ENCODE peak calls at places on chromosomes 6 and 20, in eight cellular contexts. A is lower lobe of right lung, W is fibroblast of mammary gland, C is fibroblast of lung, Z is ascending aorta, R is cardiac fibroblast, S is BE2C, U is GM13977. Q is an unnamed sample.

GRCh38 chr6:165833355-165833754 is 170.3 kb upstream of the PDE10A start:
- DNase-seq in A (no peak), Z (no peak), S (no peak), U (no peak), R (no peak), C (no peak), W (no peak), Q (no peak)

GRCh38 chr6:37779902-37780628 is 39.5 kb upstream of the ZFAND3 start:
- DNase-seq in Z (no peak), S (peak; percentile 71), A (no peak), U (no peak), W (no peak), C (no peak), R (no peak), Q (no peak)

GRCh38 chr6:13953061-13953705 is 28.4 kb downstream of the RNF182 start:
- DNase-seq in W (no peak), Z (no peak), U (no peak), A (no peak), R (peak; percentile 34), S (no peak), C (peak; percentile 2), Q (peak; percentile 16)

GRCh38 chr20:11810316-11811130 is 107.2 kb upstream of the BTBD3 start:
- DNase-seq in A (no peak), U (no peak), W (peak; percentile 79), C (peak; percentile 36), Z (no peak), R (peak; percentile 74), S (no peak), Q (no peak)

GRCh38 chr6:104958178-104958520 is 1.2 kb downstream of the LIN28B start:
- DNase-seq in Z (no peak), S (no peak), C (no peak), W (no peak), A (no peak), R (no peak), U (no peak), Q (no peak)

GRCh38 chr20:13102689-13103088 is 93.9 kb downstream of the SPTLC3 start:
- DNase-seq in Z (no peak), W (no peak), U (no peak), S (no peak), R (no peak), A (no peak), C (no peak), Q (no peak)

GRCh38 chr6:101401792-101402617 is 8.5 kb downstream of the GRIK2 start:
- DNase-seq in C (no peak), Z (no peak), R (no peak), U (no peak), W (no peak), S (peak; percentile 97), A (no peak), Q (no peak)

GRCh38 chr6:27684264-27685211 is 211.6 kb upstream of the ZNF184 start:
- DNase-seq in U (peak; percentile 61), S (peak; percentile 80), R (peak; percentile 94), W (peak; percentile 90), Z (no peak), A (no peak), C (peak; percentile 67), Q (peak; percentile 62)

GRCh38 chr6:17972074-17972966 is 15.1 kb downstream of the KIF13A start:
- DNase-seq in S (no peak), U (no peak), A (no peak), R (no peak), Z (no peak), C (no peak), W (no peak), Q (no peak)

GRCh38 chr20:38229376-38230252 is 30.9 kb downstream of the KIAA1755 start:
- DNase-seq in A (no peak), R (peak; percentile 60), Z (no peak), C (peak; percentile 50), S (no peak), U (peak; percentile 61), W (peak; percentile 46), Q (no peak)

GRCh38 chr20:4067600-4068261 is 52.4 kb upstream of the RNF24 start:
- DNase-seq in Z (no peak), R (peak; percentile 91), S (no peak), A (no peak), W (peak; percentile 94), C (peak; percentile 75), U (no peak), Q (no peak)

GRCh38 chr20:47574616-47575401 is 73.1 kb downstream of the NCOA3 start:
- DNase-seq in Z (no peak), W (peak; percentile 45), A (no peak), U (no peak), S (peak; percentile 73), R (peak; percentile 34), C (peak; percentile 50), Q (no peak)

GRCh38 chr6:78513856-78514255 is 353.5 kb upstream of the IRAK1BP1 start:
- DNase-seq in U (peak; percentile 2), W (no peak), A (no peak), C (no peak), S (peak; percentile 39), Z (no peak), R (peak; percentile 38), Q (no peak)

GRCh38 chr6:87164004-87164403 is 8.6 kb downstream of the ZNF292 start:
- DNase-seq in R (no peak), W (peak; percentile 7), A (no peak), S (no peak), Z (no peak), U (no peak), C (peak; percentile 23), Q (no peak)

GRCh38 chr6:8549381-8549780 is 114.0 kb upstream of the SLC35B3 start:
- DNase-seq in S (no peak), U (no peak), W (no peak), C (no peak), Z (no peak), A (no peak), R (no peak), Q (no peak)

GRCh38 chr6:137767931-137768690 is 98.9 kb upstream of the TNFAIP3 start:
- DNase-seq in C (peak; percentile 62), U (peak; percentile 37), A (no peak), S (no peak), Z (no peak), R (peak; percentile 76), W (peak; percentile 88), Q (no peak)

GRCh38 chr6:21075986-21076385 is 517.6 kb upstream of the SOX4 start:
- DNase-seq in R (no peak), Z (no peak), U (no peak), S (no peak), A (no peak), W (no peak), C (no peak), Q (peak; percentile 71)

DNA sequence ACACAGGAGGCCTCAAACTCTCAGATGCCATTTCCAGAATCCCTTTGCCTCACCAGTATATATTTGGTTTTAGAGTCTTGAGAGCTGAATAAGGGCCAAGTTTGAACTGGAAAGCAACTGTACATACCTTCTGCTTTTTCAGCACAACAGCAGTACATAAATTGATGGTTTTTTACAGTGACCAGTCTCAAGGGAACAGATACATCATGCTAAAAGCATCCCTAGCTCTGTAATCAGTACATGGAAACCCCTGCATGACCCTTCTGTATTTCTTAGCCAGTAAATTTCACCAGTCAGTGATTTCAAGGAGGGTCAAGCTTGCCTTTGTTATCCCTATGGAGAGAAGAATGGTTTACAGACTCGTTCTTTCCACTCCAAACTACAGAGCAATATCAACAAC is 40.6 kb upstream of the ECHDC1 start:
- DNase-seq in A (no peak), Z (no peak), R (peak; percentile 82), C (peak; percentile 69), U (no peak), S (no peak), W (peak; percentile 78), Q (no peak)
- TF ChIP-seq CTCF in A (no peak), Z (no peak), R (no peak), C (no peak), U (no peak), S (no peak), W (no peak), Q (no peak)

GRCh38 chr6:53348436-53349208 is at the start of gene ELOVL5:
- DNase-seq in W (peak; percentile 99), S (peak; percentile 95), C (peak; percentile 99), Z (peak; percentile 99), U (peak; percentile 87), A (peak; percentile 99), R (peak; percentile 99), Q (peak; percentile 95)
- TF ChIP-seq CTCF in W (no peak), S (no peak), C (no peak), Z (no peak), U (no peak), A (no peak), R (no peak), Q (no peak)

GRCh38 chr20:46150982-46151381 is 32.9 kb downstream of the CD40 start:
- DNase-seq in C (no peak), R (no peak), Z (no peak), S (peak; percentile 87), A (no peak), W (no peak), U (no peak), Q (no peak)

GRCh38 chr20:46154796-46155195 is 36.7 kb downstream of the CD40 start:
- DNase-seq in S (no peak), R (no peak), U (no peak), A (no peak), C (no peak), W (no peak), Z (no peak), Q (no peak)

GRCh38 chr20:46148313-46149213 is 30.4 kb downstream of the CD40 start:
- DNase-seq in R (no peak), W (no peak), C (no peak), A (no peak), U (no peak), S (peak; percentile 50), Z (no peak), Q (no peak)

GRCh38 chr20:46152824-46153586 is 34.9 kb downstream of the CD40 start:
- DNase-seq in A (no peak), R (no peak), W (no peak), Z (no peak), C (no peak), S (no peak), U (no peak), Q (no peak)

DNA sequence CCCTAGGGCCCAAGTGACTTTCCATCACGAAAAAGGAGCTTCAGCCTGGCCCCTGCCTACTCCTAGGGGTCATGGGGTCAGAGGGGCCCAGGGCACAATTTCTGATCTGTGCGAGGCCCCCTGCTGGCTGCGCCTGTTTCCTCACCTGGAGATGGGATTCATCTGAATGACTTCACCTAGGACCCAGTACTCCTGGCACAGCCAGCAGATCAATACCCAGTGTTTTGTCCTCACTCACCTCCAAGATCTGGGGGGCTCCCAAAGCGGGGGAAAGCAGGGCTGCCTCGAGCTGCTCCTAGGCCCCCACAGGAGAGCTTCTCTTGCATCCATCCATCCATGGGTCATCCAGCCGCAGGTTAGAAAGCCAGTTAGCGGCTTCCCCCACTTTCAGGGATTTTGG is 33.8 kb downstream of the CD40 start:
- DNase-seq in R (no peak), U (peak; percentile 65), C (no peak), S (no peak), A (no peak), W (no peak), Z (no peak), Q (no peak)
- TF ChIP-seq CTCF in R (peak; percentile 19), U (peak; percentile 51), C (no peak), S (peak; percentile 64), A (peak; percentile 31), W (peak; percentile 34), Z (no peak), Q (peak; percentile 44)

DNA sequence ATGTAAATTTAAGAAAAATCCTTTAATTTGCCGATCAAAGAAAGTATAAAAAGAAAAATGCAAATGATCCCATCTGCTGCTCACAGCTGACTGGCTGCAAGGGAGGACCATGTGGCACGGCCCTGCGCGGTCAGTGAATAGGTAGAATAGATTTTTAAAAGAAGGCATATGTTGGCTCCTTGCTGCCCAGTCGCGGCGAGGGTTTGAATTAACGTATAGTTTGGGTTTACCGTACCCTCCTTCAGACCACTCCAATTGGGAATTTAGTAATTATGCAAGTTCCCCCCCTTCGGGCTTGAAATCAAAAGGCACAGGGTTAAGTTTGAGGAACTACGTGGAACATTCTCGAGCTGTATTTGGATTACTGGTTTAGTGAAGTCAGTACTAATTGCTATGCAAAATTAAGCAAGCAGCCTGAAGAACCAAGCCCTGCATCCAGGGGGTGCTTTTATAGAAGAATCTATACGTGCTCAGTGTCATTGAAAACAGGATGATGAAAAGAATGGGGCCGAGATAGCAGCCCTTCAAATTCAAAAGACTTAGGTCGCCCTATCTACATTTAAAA is 1.1 kb upstream of the BEND3 start:
- DNase-seq in W (no peak), R (peak; percentile 25), C (no peak), Z (no peak), S (peak; percentile 51), U (peak; percentile 56), A (peak; percentile 58), Q (no peak)
- TF ChIP-seq CTCF in W (peak; percentile 16), R (peak; percentile 12), C (no peak), Z (no peak), S (peak; percentile 9), U (peak; percentile 21), A (no peak), Q (peak; percentile 20)

Q was measured in retinal pigment epithelial cell.